ENCODE peak calls at places on chromosomes 4 and X, in ten cellular contexts. F is BE2C, G is left lung, O is heart left ventricle, Z is ascending aorta, D is type B pancreatic cell, H is astrocyte of the spinal cord, K is AG09319, E is transverse colon, U is WTC11. W is an unnamed sample.
A peak's percentile ranks its signal among the peaks of the same experiment; 100 is the strongest.

GRCh38 chr4:61739899-61740298 is 539.8 kb downstream of the ADGRL3 start:
- DNase-seq in F (no peak), K (no peak), U (no peak), Z (no peak), E (no peak), G (no peak), O (no peak), H (no peak), D (no peak), W (no peak)

GRCh38 chrX:9231491-9231890 is 197.6 kb upstream of the FAM9B start:
- DNase-seq in G (no peak), F (no peak), Z (no peak), D (no peak), H (peak; percentile 23), E (no peak), O (no peak), U (no peak), K (no peak), W (no peak)

GRCh38 chr4:88158360-88159136 is at the start of gene ABCG2:
- DNase-seq in Z (peak; percentile 64), U (peak; percentile 60), G (peak; percentile 82), E (peak; percentile 58), D (peak; percentile 70), O (peak; percentile 23), K (peak; percentile 34), F (peak; percentile 8), H (peak; percentile 44), W (no peak)

GRCh38 chr4:33714971-33715370 is 2529.3 kb downstream of the ARAP2 start:
- DNase-seq in G (no peak), E (no peak), H (no peak), O (no peak), D (no peak), U (no peak), F (no peak), K (no peak), Z (no peak), W (no peak)

GRCh38 chrX:48972214-48973164 is 845 bp upstream of the KCND1 start:
- DNase-seq in E (peak; percentile 42), U (peak; percentile 65), Z (peak; percentile 67), K (no peak), H (peak; percentile 38), F (peak; percentile 47), G (no peak), O (peak; percentile 24), D (no peak), W (no peak)

GRCh38 chr4:165343353-165344191 is 16.1 kb downstream of the MSMO1 start:
- DNase-seq in Z (no peak), U (no peak), D (no peak), O (no peak), K (no peak), F (no peak), H (peak; percentile 31), E (no peak), G (no peak), W (no peak)

GRCh38 chr4:20353646-20354045 is 101.9 kb downstream of the SLIT2 start:
- DNase-seq in F (no peak), H (no peak), O (no peak), E (no peak), G (no peak), K (no peak), D (no peak), U (no peak), Z (no peak), W (no peak)

GRCh38 chr4:151857368-151857767 is 96.6 kb upstream of the GATB start:
- DNase-seq in D (no peak), H (no peak), F (no peak), G (no peak), O (no peak), K (no peak), U (no peak), E (no peak), Z (no peak), W (no peak)

GRCh38 chr4:150415213-150415612 is 166.7 kb upstream of the MAB21L2 start:
- DNase-seq in E (no peak), O (no peak), H (no peak), F (no peak), U (no peak), D (no peak), Z (no peak), G (no peak), K (no peak), W (no peak)

DNA sequence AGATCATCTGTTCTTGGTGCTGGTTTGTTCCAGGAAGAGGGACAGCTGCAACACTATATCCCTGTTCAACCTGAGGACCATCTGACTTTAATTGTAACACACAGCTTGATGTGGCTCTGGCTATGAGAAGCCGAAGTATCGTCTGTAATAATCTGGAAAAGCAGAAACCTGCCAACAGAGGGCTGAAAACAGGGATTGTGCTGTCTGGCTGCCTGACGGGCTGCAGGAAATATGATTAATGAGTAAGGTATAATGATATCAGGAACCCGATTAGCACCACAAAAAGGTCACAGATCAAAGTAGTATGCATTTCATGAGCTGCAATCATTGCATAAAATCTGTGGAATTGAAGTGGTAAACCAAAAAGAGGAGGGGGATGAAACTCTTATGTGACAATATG is 170.4 kb upstream of the MAB21L2 start:
- DNase-seq in K (no peak), D (no peak), Z (no peak), O (no peak), U (no peak), E (no peak), G (no peak), F (peak; percentile 79), H (no peak), W (no peak)
- TF ChIP-seq CTCF in K (peak; percentile 10), D (peak; percentile 17), Z (no peak), O (no peak), U (no peak), E (no peak), G (no peak), F (peak; percentile 58), H (no peak), W (no peak)

GRCh38 chr4:149112109-149112508 is 669.9 kb upstream of the NR3C2 start:
- DNase-seq in U (no peak), D (no peak), K (no peak), H (no peak), Z (no peak), E (no peak), O (no peak), G (no peak), F (no peak), W (no peak)
- TF ChIP-seq CTCF in U (no peak), D (no peak), K (no peak), H (no peak), Z (no peak), E (no peak), O (no peak), G (no peak), F (no peak), W (no peak)

GRCh38 chr4:183155450-183156184 is 56.6 kb downstream of the WWC2 start:
- DNase-seq in K (no peak), Z (no peak), E (no peak), F (no peak), H (no peak), O (no peak), U (no peak), G (no peak), D (no peak), W (no peak)

GRCh38 chr4:183158062-183158461 is 59.0 kb downstream of the WWC2 start:
- DNase-seq in G (no peak), K (no peak), O (no peak), D (no peak), U (no peak), E (no peak), F (no peak), Z (no peak), H (peak; percentile 56), W (no peak)

GRCh38 chr4:183153190-183153916 is 54.3 kb downstream of the WWC2 start:
- DNase-seq in F (no peak), U (no peak), D (no peak), O (no peak), E (no peak), H (no peak), G (no peak), Z (no peak), K (no peak), W (no peak)

GRCh38 chr4:183154701-183155391 is 55.8 kb downstream of the WWC2 start:
- DNase-seq in H (no peak), O (peak; percentile 41), U (no peak), D (no peak), E (peak; percentile 14), Z (no peak), F (no peak), G (no peak), K (no peak), W (no peak)

GRCh38 chr4:183157215-183157614 is 58.2 kb downstream of the WWC2 start:
- DNase-seq in O (no peak), F (no peak), E (no peak), H (no peak), K (no peak), G (no peak), D (no peak), Z (no peak), U (no peak), W (no peak)
- TF ChIP-seq CTCF in O (no peak), F (peak; percentile 35), E (no peak), H (peak; percentile 10), K (no peak), G (no peak), D (no peak), Z (no peak), U (no peak), W (peak; percentile 37)

GRCh38 chrX:102714994-102715393 is 2.7 kb downstream of the GPRASP2 start:
- DNase-seq in K (no peak), H (no peak), D (no peak), E (no peak), F (no peak), U (peak; percentile 55), Z (no peak), G (no peak), O (no peak), W (no peak)

GRCh38 chrX:102711872-102712215 is 404 bp upstream of the GPRASP2 start:
- DNase-seq in O (no peak), G (no peak), H (no peak), Z (no peak), F (no peak), K (no peak), U (no peak), E (no peak), D (no peak), W (no peak)

GRCh38 chrX:102715967-102716366 is 3.7 kb downstream of the GPRASP2 start:
- DNase-seq in D (no peak), K (no peak), U (no peak), Z (no peak), F (no peak), O (no peak), E (no peak), H (no peak), G (no peak), W (no peak)

GRCh38 chrX:102712216-102712966 is at the start of gene GPRASP2:
- DNase-seq in K (no peak), F (peak; percentile 34), U (peak; percentile 53), E (peak; percentile 38), Z (peak; percentile 67), G (peak; percentile 85), D (no peak), O (peak; percentile 56), H (peak; percentile 10), W (no peak)

DNA sequence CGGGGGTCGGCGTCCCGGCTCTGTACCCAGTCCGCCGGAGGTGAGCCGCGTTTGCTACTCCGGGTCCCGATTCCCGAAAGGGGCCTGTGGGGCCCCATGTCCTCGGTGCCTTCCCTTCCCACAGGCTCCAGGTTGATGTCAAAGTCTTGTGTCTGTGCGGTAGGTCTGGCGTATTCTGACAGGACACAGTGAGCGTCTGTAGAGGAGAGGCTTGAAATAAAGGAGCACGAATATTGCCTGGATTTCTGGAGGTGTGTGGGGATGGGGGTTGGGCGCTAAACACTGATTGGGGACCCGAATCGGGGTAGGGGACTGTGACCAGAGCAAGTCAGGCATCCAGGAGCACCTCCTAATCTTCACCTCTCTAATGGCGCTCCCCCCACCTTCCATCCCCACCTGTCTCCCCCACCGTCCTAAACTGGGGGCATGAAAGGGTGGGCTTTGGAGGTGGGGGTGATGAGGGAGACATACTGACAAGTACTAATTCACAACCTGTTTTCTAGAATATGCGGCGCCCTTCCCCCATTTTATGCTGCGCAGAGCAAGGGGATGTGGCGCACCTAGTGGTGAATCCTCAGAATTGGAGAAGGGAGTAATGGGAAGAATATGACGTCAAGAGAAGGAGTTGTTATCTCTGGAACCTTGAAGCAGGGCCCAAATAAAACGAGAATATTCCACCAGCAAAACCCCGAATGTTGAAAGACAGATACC is 874 bp downstream of the GPRASP2 start:
- DNase-seq in D (no peak), H (peak; percentile 50), K (no peak), Z (peak; percentile 80), U (peak; percentile 35), E (peak; percentile 55), O (peak; percentile 55), G (no peak), F (peak; percentile 44), W (peak; percentile 13)
- TF ChIP-seq CTCF in D (peak; percentile 74), H (peak; percentile 64), K (peak; percentile 55), Z (peak; percentile 37), U (peak; percentile 13), E (peak; percentile 54), O (peak; percentile 63), G (peak; percentile 46), F (peak; percentile 64), W (peak; percentile 84)